ENCODE peak calls at places on chromosomes 2 and 18, in nine cellular contexts. One of them, this sample, is unnamed.

GRCh38 chr2:205169453-205169852 is 512.8 kb upstream of the NRP2 start:
- DNase-seq in T-helper 2 cell: no peak
- DNase-seq in colonic mucosa: no peak
- DNase-seq in EH: no peak
- DNase-seq in cerebellar nuclear complex: no peak
- DNase-seq in amygdala: no peak
- DNase-seq in NCI-H2029 treated with DMSO at 0.1 percent for 48 hours: no peak
- DNase-seq in mesenteric fat pad: no peak
- DNase-seq in NAMALWA: no peak
- DNase-seq in this sample: no peak

GRCh38 chr2:19785432-19785831 is 116.4 kb downstream of the TTC32 start:
- DNase-seq in T-helper 2 cell: no peak
- DNase-seq in colonic mucosa: no peak
- DNase-seq in EH: peak; percentile 60
- DNase-seq in cerebellar nuclear complex: no peak
- DNase-seq in amygdala: no peak
- DNase-seq in NCI-H2029 treated with DMSO at 0.1 percent for 48 hours: no peak
- DNase-seq in mesenteric fat pad: no peak
- DNase-seq in NAMALWA: no peak
- DNase-seq in this sample: no peak

GRCh38 chr2:147311058-147311429 is 533.8 kb upstream of the ACVR2A start:
- DNase-seq in T-helper 2 cell: no peak
- DNase-seq in colonic mucosa: peak; percentile 18
- DNase-seq in EH: no peak
- DNase-seq in cerebellar nuclear complex: no peak
- DNase-seq in amygdala: no peak
- DNase-seq in NCI-H2029 treated with DMSO at 0.1 percent for 48 hours: no peak
- DNase-seq in mesenteric fat pad: no peak
- DNase-seq in NAMALWA: no peak
- DNase-seq in this sample: no peak

GRCh38 chr18:34707670-34708069 is 2.4 kb upstream of the DTNA start:
- DNase-seq in T-helper 2 cell: no peak
- DNase-seq in colonic mucosa: no peak
- DNase-seq in EH: peak; percentile 93
- DNase-seq in cerebellar nuclear complex: no peak
- DNase-seq in amygdala: no peak
- DNase-seq in NCI-H2029 treated with DMSO at 0.1 percent for 48 hours: peak; percentile 25
- DNase-seq in mesenteric fat pad: no peak
- DNase-seq in NAMALWA: no peak
- DNase-seq in this sample: no peak

GRCh38 chr2:121099329-121100318 is 185.4 kb downstream of the TFCP2L1 start:
- DNase-seq in T-helper 2 cell: no peak
- DNase-seq in colonic mucosa: peak; percentile 50
- DNase-seq in EH: peak; percentile 21
- DNase-seq in cerebellar nuclear complex: no peak
- DNase-seq in amygdala: no peak
- DNase-seq in NCI-H2029 treated with DMSO at 0.1 percent for 48 hours: no peak
- DNase-seq in mesenteric fat pad: no peak
- DNase-seq in NAMALWA: no peak
- DNase-seq in this sample: no peak

GRCh38 chr2:222566229-222566628 is 89.7 kb downstream of the FARSB start:
- DNase-seq in T-helper 2 cell: no peak
- DNase-seq in colonic mucosa: no peak
- DNase-seq in EH: no peak
- DNase-seq in cerebellar nuclear complex: no peak
- DNase-seq in amygdala: no peak
- DNase-seq in NCI-H2029 treated with DMSO at 0.1 percent for 48 hours: no peak
- DNase-seq in mesenteric fat pad: no peak
- DNase-seq in NAMALWA: no peak
- DNase-seq in this sample: no peak

GRCh38 chr2:36352024-36352398 is 3.6 kb upstream of the CRIM1 start:
- DNase-seq in T-helper 2 cell: peak; percentile 26
- DNase-seq in colonic mucosa: no peak
- DNase-seq in EH: peak; percentile 69
- DNase-seq in cerebellar nuclear complex: no peak
- DNase-seq in amygdala: no peak
- DNase-seq in NCI-H2029 treated with DMSO at 0.1 percent for 48 hours: peak; percentile 58
- DNase-seq in mesenteric fat pad: no peak
- DNase-seq in NAMALWA: peak; percentile 64
- DNase-seq in this sample: no peak

GRCh38 chr18:3368193-3368592 is 81.8 kb upstream of the TGIF1 start:
- DNase-seq in T-helper 2 cell: no peak
- DNase-seq in colonic mucosa: no peak
- DNase-seq in EH: peak; percentile 76
- DNase-seq in cerebellar nuclear complex: no peak
- DNase-seq in amygdala: no peak
- DNase-seq in NCI-H2029 treated with DMSO at 0.1 percent for 48 hours: no peak
- DNase-seq in mesenteric fat pad: no peak
- DNase-seq in NAMALWA: no peak
- DNase-seq in this sample: no peak

GRCh38 chr2:29455202-29455885 is 340.1 kb downstream of the CLIP4 start:
- DNase-seq in T-helper 2 cell: no peak
- DNase-seq in colonic mucosa: no peak
- DNase-seq in EH: peak; percentile 60
- DNase-seq in cerebellar nuclear complex: no peak
- DNase-seq in amygdala: no peak
- DNase-seq in NCI-H2029 treated with DMSO at 0.1 percent for 48 hours: no peak
- DNase-seq in mesenteric fat pad: no peak
- DNase-seq in NAMALWA: no peak
- DNase-seq in this sample: peak; percentile 20

GRCh38 chr2:32284321-32284720 is 6.6 kb downstream of the YIPF4 start:
- DNase-seq in T-helper 2 cell: no peak
- DNase-seq in colonic mucosa: no peak
- DNase-seq in EH: peak; percentile 9
- DNase-seq in cerebellar nuclear complex: no peak
- DNase-seq in amygdala: no peak
- DNase-seq in NCI-H2029 treated with DMSO at 0.1 percent for 48 hours: no peak
- DNase-seq in mesenteric fat pad: no peak
- DNase-seq in NAMALWA: no peak
- DNase-seq in this sample: no peak

GRCh38 chr2:230885467-230886130 is 20.9 kb downstream of the ITM2C start:
- DNase-seq in T-helper 2 cell: no peak
- DNase-seq in colonic mucosa: no peak
- DNase-seq in EH: peak; percentile 58
- DNase-seq in cerebellar nuclear complex: no peak
- DNase-seq in amygdala: peak; percentile 80
- DNase-seq in NCI-H2029 treated with DMSO at 0.1 percent for 48 hours: no peak
- DNase-seq in mesenteric fat pad: no peak
- DNase-seq in NAMALWA: no peak
- DNase-seq in this sample: peak; percentile 66

GRCh38 chr18:49613741-49614151 is 51.9 kb downstream of the LIPG start:
- DNase-seq in T-helper 2 cell: no peak
- DNase-seq in colonic mucosa: no peak
- DNase-seq in EH: no peak
- DNase-seq in cerebellar nuclear complex: no peak
- DNase-seq in amygdala: no peak
- DNase-seq in NCI-H2029 treated with DMSO at 0.1 percent for 48 hours: no peak
- DNase-seq in mesenteric fat pad: peak; percentile 67
- DNase-seq in NAMALWA: no peak
- DNase-seq in this sample: no peak

GRCh38 chr2:230668184-230668938 is 44.3 kb upstream of the CAB39 start:
- DNase-seq in T-helper 2 cell: peak; percentile 34
- DNase-seq in colonic mucosa: no peak
- DNase-seq in EH: peak; percentile 42
- DNase-seq in cerebellar nuclear complex: no peak
- DNase-seq in amygdala: no peak
- DNase-seq in NCI-H2029 treated with DMSO at 0.1 percent for 48 hours: no peak
- DNase-seq in mesenteric fat pad: no peak
- DNase-seq in NAMALWA: peak; percentile 9
- DNase-seq in this sample: no peak

GRCh38 chr18:3217930-3218647 is 1.7 kb downstream of the MYOM1 start:
- DNase-seq in T-helper 2 cell: no peak
- DNase-seq in colonic mucosa: peak; percentile 80
- DNase-seq in EH: peak; percentile 23
- DNase-seq in cerebellar nuclear complex: no peak
- DNase-seq in amygdala: no peak
- DNase-seq in NCI-H2029 treated with DMSO at 0.1 percent for 48 hours: no peak
- DNase-seq in mesenteric fat pad: no peak
- DNase-seq in NAMALWA: peak; percentile 6
- DNase-seq in this sample: no peak

GRCh38 chr2:178860551-178860950 is 53.3 kb upstream of the TTN start:
- DNase-seq in T-helper 2 cell: no peak
- DNase-seq in colonic mucosa: peak; percentile 20
- DNase-seq in EH: peak; percentile 32
- DNase-seq in cerebellar nuclear complex: no peak
- DNase-seq in amygdala: no peak
- DNase-seq in NCI-H2029 treated with DMSO at 0.1 percent for 48 hours: no peak
- DNase-seq in mesenteric fat pad: no peak
- DNase-seq in NAMALWA: no peak
- DNase-seq in this sample: no peak

GRCh38 chr2:176063958-176064357 is 19.8 kb downstream of the EVX2 start:
- DNase-seq in T-helper 2 cell: no peak
- DNase-seq in colonic mucosa: no peak
- DNase-seq in EH: no peak
- DNase-seq in cerebellar nuclear complex: no peak
- DNase-seq in amygdala: no peak
- DNase-seq in NCI-H2029 treated with DMSO at 0.1 percent for 48 hours: peak; percentile 47
- DNase-seq in mesenteric fat pad: no peak
- DNase-seq in NAMALWA: peak; percentile 23
- DNase-seq in this sample: no peak

GRCh38 chr2:54639609-54640008 is 83.9 kb upstream of the EML6 start:
- DNase-seq in T-helper 2 cell: no peak
- DNase-seq in colonic mucosa: no peak
- DNase-seq in EH: peak; percentile 53
- DNase-seq in cerebellar nuclear complex: no peak
- DNase-seq in amygdala: no peak
- DNase-seq in NCI-H2029 treated with DMSO at 0.1 percent for 48 hours: no peak
- DNase-seq in mesenteric fat pad: no peak
- DNase-seq in NAMALWA: no peak
- DNase-seq in this sample: no peak